ENCODE peak calls at places on chromosomes 5 and 9, in five cellular contexts. O is ovary, J is psoas muscle, Q is Caco-2, F is neuronal stem cell. V is an unnamed sample. For H3K36me3, the result is how much of the 10 kb centered on the place peaks cover.

GRCh38 chr5:78077369-78078068 is 217.0 kb downstream of the AP3B1 start:
- DNase-seq in O (no peak), J (no peak), Q (no peak), F (no peak), V (no peak)

GRCh38 chr9:9855503-9856078 is 757.2 kb downstream of the PTPRD start:
- DNase-seq in O (no peak), J (no peak), Q (no peak), F (no peak), V (no peak)

GRCh38 chr9:129900263-129901041 is 65.2 kb downstream of the USP20 start:
- DNase-seq in O (no peak), J (no peak), Q (no peak), F (no peak), V (no peak)

GRCh38 chr5:142065273-142065672 is 43.3 kb upstream of the NDFIP1 start:
- DNase-seq in O (no peak), J (no peak), Q (no peak), F (peak), V (no peak)

GRCh38 chr9:115158666-115159481 is 40.9 kb upstream of the TNC start:
- DNase-seq in O (no peak), J (no peak), Q (no peak), F (no peak), V (no peak)

GRCh38 chr5:171450423-171451246 is 31.2 kb downstream of the FGF18 start:
- DNase-seq in O (peak), J (peak), Q (no peak), F (peak), V (peak)

GRCh38 chr5:62720036-62720441 is 141.4 kb downstream of the LRRC70 start:
- DNase-seq in O (peak), J (no peak), Q (peak), F (no peak), V (no peak)

GRCh38 chr9:105188746-105189145 is 55.7 kb upstream of the SLC44A1 start:
- DNase-seq in O (no peak), J (no peak), Q (no peak), F (no peak), V (no peak)

GRCh38 chr9:137277329-137278041 is at the start of gene TOR4A:
- DNase-seq in O (peak), J (peak), Q (no peak), F (no peak), V (peak)

GRCh38 chr5:172172912-172173591 is 15.0 kb downstream of the STK10 start:
- DNase-seq in O (no peak), J (no peak), Q (no peak), F (no peak), V (no peak)

GRCh38 chr5:58582004-58582403 is 871 bp upstream of the RAB3C start:
- DNase-seq in O (no peak), J (no peak), Q (no peak), F (peak), V (no peak)

GRCh38 chr9:112848316-112849151 is 42.1 kb downstream of the SLC46A2 start:
- DNase-seq in O (no peak), J (no peak), Q (no peak), F (peak), V (no peak)

GRCh38 chr5:160083012-160083436 is 36.2 kb downstream of the PWWP2A start:
- DNase-seq in O (no peak), J (no peak), Q (no peak), F (no peak), V (no peak)

GRCh38 chr9:6219981-6220380 is 4.4 kb downstream of the IL33 start:
- DNase-seq in O (no peak), J (no peak), Q (no peak), F (no peak), V (no peak)

GRCh38 chr5:95487880-95488279 is 66.9 kb downstream of the SKIC3 start:
- DNase-seq in O (no peak), J (no peak), Q (no peak), F (no peak), V (no peak)

GRCh38 chr5:95486185-95486584 is 68.6 kb downstream of the SKIC3 start:
- DNase-seq in O (no peak), J (no peak), Q (no peak), F (no peak), V (no peak)

DNA sequence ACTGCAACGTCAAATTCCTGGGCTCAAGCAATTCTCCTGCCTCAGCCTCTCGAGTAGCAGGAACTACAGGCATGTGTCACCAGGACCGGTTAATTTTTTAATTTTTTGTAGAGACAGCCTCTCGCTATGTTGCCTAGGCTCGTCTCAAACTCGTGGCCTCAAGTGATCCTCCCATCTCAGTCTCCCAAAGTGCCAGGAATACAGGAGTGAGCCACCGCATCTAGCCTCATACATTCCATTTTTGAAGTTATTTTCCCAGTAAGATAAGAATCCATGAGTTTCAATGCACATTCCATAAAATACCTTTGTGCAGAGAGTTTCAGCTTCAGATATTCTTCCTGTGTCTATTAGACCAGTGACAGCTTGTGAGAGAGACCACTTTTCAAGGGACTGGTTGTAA is 70.4 kb downstream of the SKIC3 start:
- DNase-seq in O (no peak), J (no peak), Q (no peak), F (no peak), V (no peak)
- H3K36me3 ChIP-seq in O (under half), J (half or more), Q (under half), F (under half), V (half or more)

GRCh38 chr5:68068204-68068603 is 147.4 kb upstream of the PIK3R1 start:
- DNase-seq in O (no peak), J (no peak), Q (no peak), F (no peak), V (no peak)

GRCh38 chr5:68070641-68071191 is 144.8 kb upstream of the PIK3R1 start:
- DNase-seq in O (no peak), J (no peak), Q (no peak), F (no peak), V (no peak)

GRCh38 chr5:68074048-68074632 is 141.4 kb upstream of the PIK3R1 start:
- DNase-seq in O (no peak), J (no peak), Q (no peak), F (no peak), V (no peak)

GRCh38 chr5:68071731-68072130 is 143.8 kb upstream of the PIK3R1 start:
- DNase-seq in O (no peak), J (no peak), Q (no peak), F (no peak), V (no peak)

GRCh38 chr5:68071243-68071642 is 144.3 kb upstream of the PIK3R1 start:
- DNase-seq in O (no peak), J (no peak), Q (no peak), F (no peak), V (no peak)
- H3K4me3 ChIP-seq in O (no peak), J (no peak), Q (no peak), F (no peak), V (no peak)

GRCh38 chr5:169768416-169768815 is 131.3 kb downstream of the DOCK2 start:
- DNase-seq in O (no peak), J (no peak), Q (no peak), F (no peak), V (no peak)
- H3K36me3 ChIP-seq in O (under half), J (under half), Q (under half), F (under half), V (under half)

DNA sequence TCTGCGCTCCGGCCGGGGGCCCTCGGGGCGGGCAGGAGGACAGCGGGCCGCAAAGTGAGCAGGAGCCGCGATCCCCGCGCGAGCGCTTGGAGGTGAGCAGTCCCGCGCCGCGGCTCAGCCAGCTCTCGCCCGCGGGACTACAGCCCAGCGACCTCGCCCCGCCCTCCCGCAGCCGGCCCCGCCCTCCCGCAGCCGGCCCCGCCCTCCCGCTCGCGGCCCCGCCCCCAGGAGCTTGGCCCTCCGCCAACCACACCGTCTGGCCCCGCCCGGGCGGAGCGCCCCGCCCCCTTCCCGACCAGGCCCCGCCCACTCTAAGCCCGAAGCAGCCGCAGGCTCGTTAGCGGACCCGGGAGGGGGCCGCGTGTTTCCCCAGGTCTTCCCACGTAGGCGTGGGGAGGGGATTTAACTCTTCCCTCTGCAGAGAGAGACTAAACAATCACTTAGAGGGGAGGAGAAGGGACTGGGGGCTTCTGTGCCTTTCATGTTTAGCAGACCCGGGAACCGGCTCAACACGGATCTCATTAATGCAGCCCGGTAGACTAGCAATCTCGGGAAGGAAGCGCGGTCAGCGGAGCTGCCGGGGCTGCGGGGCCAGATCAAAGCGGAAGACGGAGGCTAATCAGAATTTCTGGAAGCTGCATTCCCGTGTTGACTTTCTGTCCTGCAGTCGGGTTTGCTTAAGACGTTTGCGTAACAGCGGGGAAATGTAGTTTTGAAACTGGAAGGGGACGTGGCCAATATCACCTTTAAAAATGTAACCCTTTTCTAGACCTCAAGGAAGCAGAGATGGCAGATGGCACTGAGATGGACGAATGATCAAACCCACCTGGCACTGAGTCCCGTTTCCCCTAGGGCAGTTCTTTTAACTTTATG is at the start of gene MYO10:
- DNase-seq in O (peak), J (peak), Q (peak), F (peak), V (peak)
- H3K4me3 ChIP-seq in O (peak), J (peak), Q (peak), F (peak), V (peak)

DNA sequence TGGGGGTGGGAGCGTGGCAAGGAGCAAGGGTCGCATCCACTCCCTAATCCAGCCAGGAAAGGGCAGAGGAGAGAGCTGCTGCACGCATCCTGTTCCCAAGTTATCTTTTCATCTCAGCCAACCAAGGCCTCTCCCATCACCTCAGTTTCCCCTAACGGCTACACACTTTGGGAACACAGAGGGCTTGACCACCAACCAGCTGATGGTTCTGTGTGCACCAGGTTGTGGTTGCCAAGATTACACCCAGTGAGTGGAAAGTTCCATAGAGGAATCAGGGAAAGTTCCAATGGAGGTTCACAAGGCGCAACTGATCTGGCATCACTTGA is 53.9 kb downstream of the ADAM19 start:
- DNase-seq in O (no peak), J (no peak), Q (no peak), F (no peak), V (no peak)
- H3K36me3 ChIP-seq in O (under half), J (under half), Q (under half), F (under half), V (under half)

GRCh38 chr5:111502976-111503375 is 9.4 kb downstream of the STARD4 start:
- DNase-seq in O (no peak), J (no peak), Q (no peak), F (no peak), V (no peak)

GRCh38 chr5:111495159-111495558 is 17.2 kb downstream of the STARD4 start:
- DNase-seq in O (no peak), J (no peak), Q (no peak), F (no peak), V (no peak)

GRCh38 chr5:111493031-111493430 is 19.3 kb downstream of the STARD4 start:
- DNase-seq in O (no peak), J (no peak), Q (no peak), F (no peak), V (no peak)

GRCh38 chr5:111494350-111494999 is 17.9 kb downstream of the STARD4 start:
- DNase-seq in O (no peak), J (no peak), Q (no peak), F (no peak), V (no peak)

GRCh38 chr5:111498346-111498745 is 14.0 kb downstream of the STARD4 start:
- DNase-seq in O (no peak), J (no peak), Q (no peak), F (no peak), V (no peak)
- H3K4me3 ChIP-seq in O (no peak), J (no peak), Q (no peak), F (no peak), V (no peak)